ENCODE peak calls at places on chromosomes 4 and X, in six cellular contexts. X, A, P, U, F and T are unnamed samples.
A peak's percentile ranks its signal among the peaks of the same experiment; 100 is the strongest.

GRCh38 chr4:26862381-26862915 is 1.8 kb downstream of the STIM2 start:
- DNase-seq in X (no peak), A (no peak), P (no peak), U (no peak), F (no peak), T (no peak)

GRCh38 chrX:56789518-56790070 is 60.6 kb downstream of the NBDY start:
- DNase-seq in X (peak; percentile 56), A (no peak), P (no peak), U (no peak), F (no peak), T (no peak)

GRCh38 chr4:70903282-70903603 is 1.1 kb downstream of the MOB1B start:
- DNase-seq in X (no peak), A (no peak), P (peak; percentile 37), U (peak; percentile 38), F (no peak), T (peak; percentile 31)

GRCh38 chr4:476501-476900 is 22.5 kb downstream of the ZNF721 start:
- DNase-seq in X (no peak), A (no peak), P (no peak), U (no peak), F (no peak), T (no peak)

GRCh38 chrX:83759872-83760271 is 101.1 kb upstream of the CYLC1 start:
- DNase-seq in X (no peak), A (peak; percentile 60), P (peak; percentile 17), U (peak; percentile 42), F (no peak), T (peak; percentile 49)

GRCh38 chr4:141860974-141861373 is 224.6 kb downstream of the IL15 start:
- DNase-seq in X (no peak), A (peak; percentile 30), P (peak; percentile 34), U (no peak), F (no peak), T (peak; percentile 25)

GRCh38 chrX:30702736-30703135 is 49.5 kb downstream of the GK start:
- DNase-seq in X (no peak), A (no peak), P (no peak), U (no peak), F (no peak), T (peak; percentile 3)

GRCh38 chr4:6076391-6076790 is 58.2 kb upstream of the C4orf50 start:
- DNase-seq in X (no peak), A (no peak), P (no peak), U (no peak), F (no peak), T (peak; percentile 4)

GRCh38 chr4:122052714-122053113 is 99.4 kb upstream of the BLTP1 start:
- DNase-seq in X (no peak), A (no peak), P (no peak), U (no peak), F (no peak), T (no peak)

GRCh38 chr4:2333356-2333841 is 71.5 kb upstream of the MXD4 start:
- DNase-seq in X (peak; percentile 79), A (peak; percentile 31), P (no peak), U (no peak), F (no peak), T (no peak)

GRCh38 chr4:154186888-154187287 is 304.7 kb downstream of the DCHS2 start:
- DNase-seq in X (no peak), A (no peak), P (no peak), U (no peak), F (no peak), T (no peak)

GRCh38 chr4:183906486-183906735 is 1.3 kb downstream of the STOX2 start:
- DNase-seq in X (no peak), A (no peak), P (no peak), U (no peak), F (no peak), T (no peak)

GRCh38 chrX:136626237-136626636 is 21.7 kb upstream of the CD40LG start:
- DNase-seq in X (no peak), A (no peak), P (no peak), U (no peak), F (no peak), T (no peak)

GRCh38 chrX:154596290-154596929 is 11.5 kb downstream of the CTAG1A start:
- DNase-seq in X (no peak), A (no peak), P (no peak), U (no peak), F (no peak), T (no peak)

GRCh38 chrX:51899741-51900140 is 6.3 kb downstream of the MAGED1 start:
- DNase-seq in X (no peak), A (no peak), P (no peak), U (no peak), F (no peak), T (no peak)

GRCh38 chrX:71637848-71638247 is 19.5 kb upstream of the CXCR3 start:
- DNase-seq in X (no peak), A (no peak), P (peak; percentile 38), U (no peak), F (no peak), T (no peak)

GRCh38 chr4:154464654-154465053 is 26.9 kb downstream of the DCHS2 start:
- DNase-seq in X (no peak), A (no peak), P (no peak), U (no peak), F (no peak), T (no peak)

GRCh38 chrX:150143721-150144440 is 205.6 kb upstream of the EOLA2 start:
- DNase-seq in X (no peak), A (no peak), P (no peak), U (no peak), F (no peak), T (no peak)

GRCh38 chr4:16110906-16111305 is 27.1 kb upstream of the PROM1 start:
- DNase-seq in X (no peak), A (no peak), P (no peak), U (no peak), F (no peak), T (no peak)

GRCh38 chr4:25915359-25915716 is 1.3 kb downstream of the SMIM20 start:
- DNase-seq in X (no peak), A (no peak), P (no peak), U (peak; percentile 30), F (no peak), T (no peak)

GRCh38 chr4:38430841-38431240 is 233.2 kb upstream of the KLF3 start:
- DNase-seq in X (no peak), A (no peak), P (no peak), U (no peak), F (no peak), T (no peak)